ENCODE peak calls at places on chromosomes 11 and 22, in nine cellular contexts. K is foreskin fibroblast; Y is kidney tubule cell; L is lung; U is fibroblast of the conjunctiva; C is SW480; H is AG08396; P is right atrium auricular region; O is activated T-cell treated with anti-CD3 and anti-CD28 coated beads, Interleukin-2, amount 50 U/mL, for 4 hours. A is an unnamed sample.

GRCh38 chr11:74367881-74368280 is 30.4 kb downstream of the PGM2L1 start:
- DNase-seq in K (no peak), Y (no peak), L (no peak), U (no peak), C (no peak), H (no peak), P (no peak), O (no peak), A (no peak)

GRCh38 chr22:50529416-50530279 is at the start of gene TYMP:
- DNase-seq in K (peak), Y (peak), L (peak), U (peak), C (no peak), H (peak), P (peak), O (peak), A (no peak)

GRCh38 chr11:117928818-117929567 is at the start of gene TMPRSS13:
- DNase-seq in K (no peak), Y (peak), L (peak), U (no peak), C (no peak), H (no peak), P (no peak), O (no peak), A (no peak)

GRCh38 chr11:8019671-8020597 is 32.8 kb downstream of the EIF3F start:
- DNase-seq in K (peak), Y (peak), L (no peak), U (no peak), C (no peak), H (peak), P (no peak), O (peak), A (peak)

GRCh38 chr11:73498343-73498742 is 99.6 kb downstream of the FAM168A start:
- DNase-seq in K (no peak), Y (no peak), L (no peak), U (no peak), C (no peak), H (no peak), P (no peak), O (no peak), A (no peak)

GRCh38 chr11:59973097-59973496 is 9.3 kb downstream of the OOSP4A start:
- DNase-seq in K (no peak), Y (no peak), L (no peak), U (no peak), C (no peak), H (no peak), P (no peak), O (no peak), A (no peak)

GRCh38 chr11:35893796-35894475 is 49.9 kb upstream of the LDLRAD3 start:
- DNase-seq in K (peak), Y (peak), L (no peak), U (peak), C (peak), H (no peak), P (no peak), O (no peak), A (no peak)

GRCh38 chr11:110919241-110919893 is 207.1 kb upstream of the ARHGAP20 start:
- DNase-seq in K (peak), Y (no peak), L (no peak), U (no peak), C (no peak), H (no peak), P (no peak), O (no peak), A (no peak)

GRCh38 chr11:133181066-133181465 is 351.2 kb downstream of the OPCML start:
- DNase-seq in K (no peak), Y (no peak), L (no peak), U (no peak), C (no peak), H (no peak), P (no peak), O (no peak), A (no peak)

GRCh38 chr22:50400406-50400805 is 57.3 kb downstream of the PPP6R2 start:
- DNase-seq in K (no peak), Y (no peak), L (no peak), U (no peak), C (no peak), H (no peak), P (no peak), O (no peak), A (no peak)

GRCh38 chr22:49914256-49914655 is 4.0 kb downstream of the ALG12 start:
- DNase-seq in K (no peak), Y (no peak), L (no peak), U (no peak), C (no peak), H (no peak), P (no peak), O (no peak), A (no peak)

GRCh38 chr22:44931077-44931540 is 78.7 kb downstream of the PHF21B start:
- DNase-seq in K (peak), Y (peak), L (peak), U (no peak), C (no peak), H (peak), P (peak), O (no peak), A (no peak)

GRCh38 chr11:16986434-16987204 is 27.6 kb downstream of the PLEKHA7 start:
- DNase-seq in K (no peak), Y (peak), L (peak), U (no peak), C (peak), H (no peak), P (no peak), O (peak), A (no peak)

GRCh38 chr11:134555510-134555909 is 143.5 kb upstream of the B3GAT1 start:
- DNase-seq in K (no peak), Y (no peak), L (peak), U (no peak), C (no peak), H (no peak), P (peak), O (no peak), A (no peak)

GRCh38 chr11:93542753-93543246 is 391 bp downstream of the SMCO4 start:
- DNase-seq in K (no peak), Y (no peak), L (no peak), U (no peak), C (peak), H (peak), P (no peak), O (peak), A (no peak)

GRCh38 chr11:17013548-17014320 is 480 bp downstream of the PLEKHA7 start:
- DNase-seq in K (peak), Y (peak), L (no peak), U (no peak), C (peak), H (no peak), P (no peak), O (peak), A (no peak)

GRCh38 chr11:128195057-128195751 is 392.2 kb downstream of the ETS1 start:
- DNase-seq in K (no peak), Y (no peak), L (no peak), U (no peak), C (no peak), H (no peak), P (no peak), O (peak), A (no peak)

GRCh38 chr22:44396021-44396726 is 83.4 kb upstream of the SHISAL1 start:
- DNase-seq in K (no peak), Y (no peak), L (no peak), U (no peak), C (no peak), H (no peak), P (peak), O (no peak), A (no peak)

GRCh38 chr11:98549571-98549970 is 471.2 kb upstream of the CNTN5 start:
- DNase-seq in K (no peak), Y (no peak), L (no peak), U (no peak), C (no peak), H (no peak), P (no peak), O (no peak), A (no peak)

GRCh38 chr22:50016988-50017700 is 4.6 kb upstream of the IL17REL start:
- DNase-seq in K (no peak), Y (no peak), L (no peak), U (no peak), C (no peak), H (no peak), P (no peak), O (peak), A (no peak)

GRCh38 chr11:79081441-79082124 is 359.2 kb downstream of the TENM4 start:
- DNase-seq in K (peak), Y (peak), L (no peak), U (no peak), C (no peak), H (no peak), P (no peak), O (no peak), A (no peak)

GRCh38 chr11:118691926-118692830 is 12.7 kb upstream of the TREH start:
- DNase-seq in K (peak), Y (peak), L (no peak), U (no peak), C (no peak), H (peak), P (no peak), O (peak), A (no peak)

GRCh38 chr11:72015511-72016061 is 16.9 kb downstream of the IL18BP start:
- DNase-seq in K (peak), Y (peak), L (no peak), U (no peak), C (no peak), H (no peak), P (no peak), O (no peak), A (no peak)

GRCh38 chr11:58577441-58578135 is 1.3 kb upstream of the ZFP91 start:
- DNase-seq in K (peak), Y (peak), L (peak), U (peak), C (peak), H (peak), P (peak), O (peak), A (peak)

GRCh38 chr11:126834573-126834972 is 166.0 kb downstream of the KIRREL3 start:
- DNase-seq in K (peak), Y (no peak), L (no peak), U (no peak), C (no peak), H (no peak), P (peak), O (no peak), A (no peak)

GRCh38 chr22:50148991-50149721 is 21.4 kb upstream of the PANX2 start:
- DNase-seq in K (peak), Y (peak), L (peak), U (peak), C (peak), H (peak), P (no peak), O (peak), A (no peak)

GRCh38 chr22:44689173-44689572 is 12.8 kb upstream of the PRR5 start:
- DNase-seq in K (no peak), Y (no peak), L (no peak), U (no peak), C (peak), H (no peak), P (no peak), O (no peak), A (no peak)

GRCh38 chr11:66002648-66003225 is 434 bp downstream of the BANF1 start:
- DNase-seq in K (peak), Y (no peak), L (peak), U (peak), C (peak), H (peak), P (no peak), O (peak), A (no peak)

GRCh38 chr11:63847363-63847762 is 8.5 kb downstream of the MARK2 start:
- DNase-seq in K (no peak), Y (no peak), L (peak), U (no peak), C (no peak), H (no peak), P (no peak), O (no peak), A (no peak)

GRCh38 chr11:76689861-76690260 is 19.3 kb upstream of the LRRC32 start:
- DNase-seq in K (no peak), Y (no peak), L (no peak), U (no peak), C (no peak), H (no peak), P (no peak), O (no peak), A (no peak)

GRCh38 chr11:121512468-121513465 is 60.0 kb upstream of the SORL1-AS1 start:
- DNase-seq in K (no peak), Y (no peak), L (no peak), U (no peak), C (no peak), H (no peak), P (no peak), O (no peak), A (no peak)

GRCh38 chr11:118997627-118998387 is at the start of gene CENATAC:
- DNase-seq in K (peak), Y (peak), L (peak), U (peak), C (peak), H (peak), P (peak), O (peak), A (peak)

GRCh38 chr22:44247346-44247745 is 65.4 kb downstream of the SHISAL1 start:
- DNase-seq in K (no peak), Y (no peak), L (peak), U (no peak), C (no peak), H (no peak), P (peak), O (no peak), A (no peak)

GRCh38 chr22:20606041-20606783 is 98.8 kb downstream of the MED15 start:
- DNase-seq in K (peak), Y (peak), L (peak), U (peak), C (peak), H (peak), P (no peak), O (peak), A (peak)

GRCh38 chr22:25120093-25120561 is 79.5 kb upstream of the CRYBB3 start:
- DNase-seq in K (no peak), Y (peak), L (no peak), U (no peak), C (peak), H (no peak), P (no peak), O (no peak), A (no peak)